ENCODE peak calls at places on chromosomes 12 and 14, in five cellular contexts. One of them, this sample, is unnamed.

GRCh38 chr12:22530-23201 is 43.9 kb upstream of the IQSEC3 start:
- DNase-seq in stimulated activated CD4-positive, alpha-beta T cell treated with anti-CD3 and anti-CD28 coated beads, Interleukin-1b, Interleukin-23, amount 100 ng/mL, for 24 hours: no peak
- DNase-seq in substantia nigra: no peak
- DNase-seq in hepatocyte: no peak
- DNase-seq in suprapubic skin: peak; percentile 27
- DNase-seq in this sample: no peak

GRCh38 chr14:42806909-42807315 is 1200.2 kb downstream of the LRFN5 start:
- DNase-seq in hepatocyte: peak; percentile 39
- DNase-seq in suprapubic skin: no peak
- DNase-seq in stimulated activated CD4-positive, alpha-beta T cell treated with anti-CD3 and anti-CD28 coated beads, Interleukin-1b, Interleukin-23, amount 100 ng/mL, for 24 hours: no peak
- DNase-seq in substantia nigra: no peak
- DNase-seq in this sample: no peak

GRCh38 chr12:39292125-39292630 is 150.7 kb downstream of the KIF21A start:
- DNase-seq in hepatocyte: no peak
- DNase-seq in stimulated activated CD4-positive, alpha-beta T cell treated with anti-CD3 and anti-CD28 coated beads, Interleukin-1b, Interleukin-23, amount 100 ng/mL, for 24 hours: no peak
- DNase-seq in substantia nigra: no peak
- DNase-seq in suprapubic skin: no peak
- DNase-seq in this sample: no peak

GRCh38 chr12:96061864-96062453 is 26.6 kb upstream of the LTA4H start:
- DNase-seq in hepatocyte: peak; percentile 85
- DNase-seq in suprapubic skin: peak; percentile 76
- DNase-seq in stimulated activated CD4-positive, alpha-beta T cell treated with anti-CD3 and anti-CD28 coated beads, Interleukin-1b, Interleukin-23, amount 100 ng/mL, for 24 hours: peak; percentile 53
- DNase-seq in substantia nigra: no peak
- DNase-seq in this sample: peak; percentile 84

GRCh38 chr14:99612065-99612736 is 8.2 kb upstream of the CCDC85C start:
- DNase-seq in hepatocyte: peak; percentile 40
- DNase-seq in stimulated activated CD4-positive, alpha-beta T cell treated with anti-CD3 and anti-CD28 coated beads, Interleukin-1b, Interleukin-23, amount 100 ng/mL, for 24 hours: no peak
- DNase-seq in substantia nigra: no peak
- DNase-seq in suprapubic skin: no peak
- DNase-seq in this sample: no peak

GRCh38 chr12:76790564-76791552 is 26.9 kb downstream of the ZDHHC17 start:
- DNase-seq in stimulated activated CD4-positive, alpha-beta T cell treated with anti-CD3 and anti-CD28 coated beads, Interleukin-1b, Interleukin-23, amount 100 ng/mL, for 24 hours: no peak
- DNase-seq in hepatocyte: peak; percentile 41
- DNase-seq in suprapubic skin: no peak
- DNase-seq in substantia nigra: no peak
- DNase-seq in this sample: peak; percentile 39

GRCh38 chr12:45989277-45989856 is 1.0 kb downstream of the SCAF11 start:
- DNase-seq in substantia nigra: no peak
- DNase-seq in stimulated activated CD4-positive, alpha-beta T cell treated with anti-CD3 and anti-CD28 coated beads, Interleukin-1b, Interleukin-23, amount 100 ng/mL, for 24 hours: no peak
- DNase-seq in hepatocyte: no peak
- DNase-seq in suprapubic skin: no peak
- DNase-seq in this sample: peak; percentile 78

GRCh38 chr14:57816568-57817284 is 49.2 kb downstream of the SLC35F4 start:
- DNase-seq in hepatocyte: no peak
- DNase-seq in suprapubic skin: no peak
- DNase-seq in stimulated activated CD4-positive, alpha-beta T cell treated with anti-CD3 and anti-CD28 coated beads, Interleukin-1b, Interleukin-23, amount 100 ng/mL, for 24 hours: no peak
- DNase-seq in substantia nigra: no peak
- DNase-seq in this sample: no peak

GRCh38 chr12:106247731-106248176 is at the start of gene CKAP4:
- DNase-seq in hepatocyte: peak; percentile 94
- DNase-seq in stimulated activated CD4-positive, alpha-beta T cell treated with anti-CD3 and anti-CD28 coated beads, Interleukin-1b, Interleukin-23, amount 100 ng/mL, for 24 hours: no peak
- DNase-seq in substantia nigra: no peak
- DNase-seq in suprapubic skin: peak; percentile 83
- DNase-seq in this sample: no peak

GRCh38 chr12:107917912-107918800 is 143.7 kb downstream of the ASCL4 start:
- DNase-seq in hepatocyte: peak; percentile 74
- DNase-seq in stimulated activated CD4-positive, alpha-beta T cell treated with anti-CD3 and anti-CD28 coated beads, Interleukin-1b, Interleukin-23, amount 100 ng/mL, for 24 hours: no peak
- DNase-seq in suprapubic skin: no peak
- DNase-seq in substantia nigra: no peak
- DNase-seq in this sample: peak; percentile 62

GRCh38 chr12:45349911-45350310 is 134.0 kb downstream of the ANO6 start:
- DNase-seq in hepatocyte: no peak
- DNase-seq in stimulated activated CD4-positive, alpha-beta T cell treated with anti-CD3 and anti-CD28 coated beads, Interleukin-1b, Interleukin-23, amount 100 ng/mL, for 24 hours: no peak
- DNase-seq in suprapubic skin: no peak
- DNase-seq in substantia nigra: no peak
- DNase-seq in this sample: no peak

GRCh38 chr14:102759416-102759815 is 17.8 kb upstream of the TRAF3 start:
- DNase-seq in hepatocyte: peak; percentile 46
- DNase-seq in suprapubic skin: no peak
- DNase-seq in stimulated activated CD4-positive, alpha-beta T cell treated with anti-CD3 and anti-CD28 coated beads, Interleukin-1b, Interleukin-23, amount 100 ng/mL, for 24 hours: no peak
- DNase-seq in substantia nigra: no peak
- DNase-seq in this sample: no peak

GRCh38 chr12:27922591-27923139 is 49.9 kb downstream of the PTHLH start:
- DNase-seq in hepatocyte: no peak
- DNase-seq in stimulated activated CD4-positive, alpha-beta T cell treated with anti-CD3 and anti-CD28 coated beads, Interleukin-1b, Interleukin-23, amount 100 ng/mL, for 24 hours: no peak
- DNase-seq in substantia nigra: no peak
- DNase-seq in suprapubic skin: no peak
- DNase-seq in this sample: no peak

GRCh38 chr14:32666310-32666709 is 272.4 kb upstream of the NPAS3 start:
- DNase-seq in hepatocyte: no peak
- DNase-seq in stimulated activated CD4-positive, alpha-beta T cell treated with anti-CD3 and anti-CD28 coated beads, Interleukin-1b, Interleukin-23, amount 100 ng/mL, for 24 hours: no peak
- DNase-seq in suprapubic skin: no peak
- DNase-seq in substantia nigra: no peak
- DNase-seq in this sample: no peak

GRCh38 chr12:75836533-75836932 is 195.0 kb downstream of the PHLDA1 start:
- DNase-seq in hepatocyte: no peak
- DNase-seq in stimulated activated CD4-positive, alpha-beta T cell treated with anti-CD3 and anti-CD28 coated beads, Interleukin-1b, Interleukin-23, amount 100 ng/mL, for 24 hours: no peak
- DNase-seq in suprapubic skin: no peak
- DNase-seq in substantia nigra: no peak
- DNase-seq in this sample: no peak

GRCh38 chr12:8038659-8039114 is 6.2 kb downstream of the FOXJ2 start:
- DNase-seq in substantia nigra: no peak
- DNase-seq in stimulated activated CD4-positive, alpha-beta T cell treated with anti-CD3 and anti-CD28 coated beads, Interleukin-1b, Interleukin-23, amount 100 ng/mL, for 24 hours: no peak
- DNase-seq in hepatocyte: peak; percentile 81
- DNase-seq in suprapubic skin: no peak
- DNase-seq in this sample: peak; percentile 61

This sample was measured in HT-29.